ENCODE peak calls at places on chromosome 18, in four cellular contexts. Z is skeletal muscle cell, L is PC-9, Q is neural progenitor cell. P is an unnamed sample.

GRCh38 chr18:79875531-79875919 is 75.9 kb downstream of the SLC66A2 start:
- DNase-seq in Z (no peak), L (no peak), Q (no peak), P (no peak)

GRCh38 chr18:8754995-8755955 is 49.9 kb downstream of the MTCL1 start:
- DNase-seq in Z (no peak), L (no peak), Q (no peak), P (no peak)

GRCh38 chr18:66867653-66868052 is 263.8 kb upstream of the CDH19 start:
- DNase-seq in Z (no peak), L (no peak), Q (no peak), P (no peak)

GRCh38 chr18:2104620-2105462 is 466.5 kb downstream of the METTL4 start:
- DNase-seq in Z (no peak), L (no peak), Q (peak; percentile 61), P (no peak)

GRCh38 chr18:67318651-67319050 is 197.9 kb downstream of the DSEL start:
- DNase-seq in Z (peak; percentile 16), L (no peak), Q (no peak), P (no peak)

GRCh38 chr18:74310411-74310810 is 5.2 kb upstream of the C18orf63 start:
- DNase-seq in Z (no peak), L (peak; percentile 38), Q (no peak), P (no peak)

GRCh38 chr18:10752407-10752806 is 226.6 kb downstream of the NAPG start:
- DNase-seq in Z (no peak), L (no peak), Q (no peak), P (no peak)

GRCh38 chr18:34866310-34866709 is 156.2 kb downstream of the DTNA start:
- DNase-seq in Z (no peak), L (no peak), Q (no peak), P (no peak)

GRCh38 chr18:24400587-24400986 is 3.0 kb upstream of the OSBPL1A start:
- DNase-seq in Z (no peak), L (no peak), Q (no peak), P (no peak)

GRCh38 chr18:55376387-55376786 is 211.6 kb downstream of the TCF4 start:
- DNase-seq in Z (no peak), L (no peak), Q (no peak), P (no peak)

GRCh38 chr18:10508546-10508945 is 17.3 kb upstream of the NAPG start:
- DNase-seq in Z (no peak), L (no peak), Q (no peak), P (no peak)

GRCh38 chr18:80074183-80074582 is 34.9 kb upstream of the ADNP2 start:
- DNase-seq in Z (no peak), L (no peak), Q (no peak), P (no peak)

GRCh38 chr18:67916142-67916541 is 399.6 kb upstream of the DSEL start:
- DNase-seq in Z (no peak), L (no peak), Q (no peak), P (no peak)

GRCh38 chr18:55266981-55267380 is 307.7 kb upstream of the CCDC68 start:
- DNase-seq in Z (no peak), L (no peak), Q (no peak), P (no peak)

GRCh38 chr18:50161806-50162205 is 33.1 kb downstream of the MYO5B start:
- DNase-seq in Z (no peak), L (peak; percentile 96), Q (no peak), P (no peak)

GRCh38 chr18:45748531-45748930 is 24.6 kb downstream of the SLC14A1 start:
- DNase-seq in Z (no peak), L (no peak), Q (no peak), P (no peak)

GRCh38 chr18:65735166-65735565 is 15.6 kb upstream of the CDH7 start:
- DNase-seq in Z (no peak), L (no peak), Q (no peak), P (no peak)

GRCh38 chr18:43158381-43158780 is 42.9 kb upstream of the RIT2 start:
- DNase-seq in Z (no peak), L (no peak), Q (no peak), P (no peak)

GRCh38 chr18:10041180-10041579 is 127.4 kb downstream of the VAPA start:
- DNase-seq in Z (peak; percentile 86), L (no peak), Q (no peak), P (peak; percentile 71)

DNA sequence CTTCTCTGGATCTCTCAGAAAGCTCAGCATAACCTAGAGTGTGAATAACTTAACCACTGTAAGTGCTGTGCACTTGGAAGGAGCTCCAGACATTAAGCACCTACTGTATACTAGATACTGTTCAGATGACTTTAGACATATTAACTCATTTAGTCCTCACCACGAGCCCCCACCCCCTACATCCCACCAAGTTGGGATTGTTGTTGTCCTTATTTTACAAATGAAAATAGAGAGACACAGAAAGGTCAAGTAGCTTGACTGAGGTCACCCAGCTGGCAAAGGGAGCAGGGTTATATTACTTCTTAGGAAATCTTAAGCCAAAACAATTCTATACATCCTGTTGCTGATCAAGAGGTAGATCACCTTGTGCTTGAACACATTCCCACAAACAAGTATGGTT is 234.2 kb upstream of the SMAD2 start:
- DNase-seq in Z (no peak), L (no peak), Q (no peak), P (no peak)
- H3K4me3 ChIP-seq in Z (no peak overlapping the region), L (no peak overlapping the region), Q (no peak overlapping the region), P (no peak overlapping the region)

GRCh38 chr18:76351961-76352581 is 143.0 kb downstream of the ZNF516 start:
- DNase-seq in Z (peak; percentile 74), L (no peak), Q (no peak), P (peak; percentile 43)
- H3K4me3 ChIP-seq in Z (peak overlapping the region; percentile 22), L (no peak overlapping the region), Q (no peak overlapping the region), P (no peak overlapping the region)

GRCh38 chr18:59910967-59911366 is 11.2 kb downstream of the PMAIP1 start:
- DNase-seq in Z (no peak), L (no peak), Q (no peak), P (no peak)

GRCh38 chr18:59907660-59908059 is 7.9 kb downstream of the PMAIP1 start:
- DNase-seq in Z (no peak), L (no peak), Q (no peak), P (no peak)

GRCh38 chr18:59909289-59910036 is 9.7 kb downstream of the PMAIP1 start:
- DNase-seq in Z (no peak), L (peak; percentile 45), Q (no peak), P (no peak)

GRCh38 chr18:59907172-59907571 is 7.4 kb downstream of the PMAIP1 start:
- DNase-seq in Z (no peak), L (no peak), Q (no peak), P (no peak)

GRCh38 chr18:59908790-59909189 is 9.0 kb downstream of the PMAIP1 start:
- DNase-seq in Z (no peak), L (peak; percentile 64), Q (no peak), P (no peak)
- H3K4me3 ChIP-seq in Z (no peak overlapping the region), L (peak overlapping the region; percentile 37), Q (no peak overlapping the region), P (no peak overlapping the region)

GRCh38 chr18:47901624-47902362 is 28.7 kb downstream of the SMAD2 start:
- DNase-seq in Z (no peak), L (no peak), Q (no peak), P (no peak)
- H3K4me3 ChIP-seq in Z (no peak overlapping the region), L (no peak overlapping the region), Q (peak overlapping the region; percentile 24), P (no peak overlapping the region)

GRCh38 chr18:711693-712400 is 583 bp downstream of the ENOSF1 start:
- DNase-seq in Z (peak; percentile 76), L (peak; percentile 52), Q (peak; percentile 56), P (peak; percentile 61)
- H3K4me3 ChIP-seq in Z (peak overlapping the region; percentile 69), L (peak overlapping the region; percentile 92), Q (peak overlapping the region; percentile 60), P (peak overlapping the region; percentile 45)

DNA sequence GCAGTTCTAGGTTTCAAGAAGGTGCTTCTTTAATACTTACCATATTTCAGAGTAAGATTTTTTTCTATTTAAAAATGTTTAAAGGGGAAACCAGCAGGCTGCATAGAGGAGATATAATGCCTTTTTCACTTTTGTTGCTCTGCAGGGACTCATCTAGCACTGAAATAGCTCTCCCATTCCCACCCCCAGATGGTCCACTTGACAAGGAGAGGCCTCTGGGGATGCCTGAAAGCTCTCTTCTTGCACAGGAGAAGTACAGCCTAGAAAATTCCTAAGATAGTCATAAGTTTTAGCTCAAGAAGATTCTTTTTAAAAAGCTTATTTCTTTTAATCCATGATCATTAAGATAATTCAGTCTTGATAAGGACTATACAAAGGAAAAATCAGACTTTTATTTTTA is 126.4 kb downstream of the CDH2 start:
- DNase-seq in Z (peak; percentile 38), L (no peak), Q (no peak), P (no peak)
- H3K4me3 ChIP-seq in Z (no peak overlapping the region), L (no peak overlapping the region), Q (no peak overlapping the region), P (no peak overlapping the region)

DNA sequence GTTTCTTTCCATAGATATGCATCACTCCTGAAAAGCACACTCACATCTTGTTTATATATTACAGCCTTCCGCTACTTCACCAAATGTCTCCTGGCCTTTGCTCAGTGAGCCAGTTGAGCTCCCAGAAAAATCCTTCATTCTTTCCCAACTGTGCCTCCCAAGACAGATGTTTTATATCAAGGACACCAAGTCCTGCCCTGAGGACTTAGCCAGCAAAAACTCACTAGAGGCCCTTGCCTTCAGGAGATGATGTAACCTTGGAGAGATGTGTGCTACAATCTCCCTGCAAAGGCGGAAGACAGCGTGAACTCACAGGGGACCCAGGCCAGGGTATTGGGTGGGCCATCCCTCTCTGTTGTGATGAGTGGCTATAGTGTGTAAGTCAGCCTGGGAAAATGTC is 86.1 kb upstream of the CTAGE1 start:
- DNase-seq in Z (peak; percentile 64), L (no peak), Q (no peak), P (no peak)
- H3K4me3 ChIP-seq in Z (no peak overlapping the region), L (no peak overlapping the region), Q (no peak overlapping the region), P (no peak overlapping the region)